ENCODE peak calls at places on chromosomes 5 and 9, in six cellular contexts. D, W, V, X, F and G are unnamed samples.

GRCh38 chr5:176172246-176172645 is 66.0 kb upstream of the SIMC1 start:
- DNase-seq in D (no peak), W (no peak), V (no peak), X (no peak), F (no peak), G (no peak)

GRCh38 chr9:130949188-130950038 is 10.4 kb upstream of the FIBCD1 start:
- DNase-seq in D (no peak), W (no peak), V (peak), X (no peak), F (no peak), G (no peak)

GRCh38 chr9:36037580-36038169 is 962 bp downstream of the RECK start:
- DNase-seq in D (no peak), W (no peak), V (peak), X (peak), F (no peak), G (no peak)

GRCh38 chr5:18305288-18305899 is 671.1 kb downstream of the TAF11L14 start:
- DNase-seq in D (peak), W (no peak), V (peak), X (no peak), F (no peak), G (no peak)

GRCh38 chr9:108469654-108470053 is 386.1 kb downstream of the ACTL7B start:
- DNase-seq in D (no peak), W (no peak), V (no peak), X (no peak), F (no peak), G (peak)

GRCh38 chr5:58357121-58357520 is 102.8 kb downstream of the PLK2 start:
- DNase-seq in D (no peak), W (no peak), V (no peak), X (no peak), F (no peak), G (no peak)

GRCh38 chr5:57725628-57726504 is 243.3 kb upstream of the ACTBL2 start:
- DNase-seq in D (no peak), W (no peak), V (no peak), X (no peak), F (no peak), G (no peak)

GRCh38 chr5:124180523-124181461 is 565.6 kb downstream of the ZNF608 start:
- DNase-seq in D (no peak), W (no peak), V (peak), X (no peak), F (no peak), G (peak)

GRCh38 chr9:31347082-31347617 is 1037.3 kb upstream of the ACO1 start:
- DNase-seq in D (no peak), W (no peak), V (no peak), X (no peak), F (peak), G (no peak)

GRCh38 chr9:133608382-133608781 is 807 bp downstream of the FAM163B start:
- DNase-seq in D (no peak), W (no peak), V (no peak), X (no peak), F (no peak), G (no peak)

GRCh38 chr5:41748631-41749030 is 121.6 kb downstream of the OXCT1 start:
- DNase-seq in D (no peak), W (no peak), V (no peak), X (no peak), F (peak), G (no peak)

GRCh38 chr9:18463991-18464390 is 10.0 kb upstream of the ADAMTSL1 start:
- DNase-seq in D (no peak), W (no peak), V (no peak), X (no peak), F (peak), G (no peak)

GRCh38 chr5:137646761-137647160 is 89.1 kb downstream of the KLHL3 start:
- DNase-seq in D (no peak), W (no peak), V (no peak), X (peak), F (no peak), G (no peak)

GRCh38 chr9:14313378-14313940 is 482 bp downstream of the NFIB start:
- DNase-seq in D (peak), W (peak), V (peak), X (peak), F (no peak), G (no peak)

GRCh38 chr5:152405145-152405544 is at the start of gene NMUR2:
- DNase-seq in D (peak), W (no peak), V (peak), X (no peak), F (no peak), G (no peak)

GRCh38 chr5:43041669-43042175 is 1.6 kb upstream of the ANXA2R start:
- DNase-seq in D (peak), W (peak), V (peak), X (peak), F (no peak), G (no peak)

GRCh38 chr9:70625078-70625477 is 210.6 kb upstream of the KLF9 start:
- DNase-seq in D (no peak), W (no peak), V (no peak), X (no peak), F (no peak), G (no peak)

GRCh38 chr5:163731256-163731655 is 225.8 kb downstream of the MAT2B start:
- DNase-seq in D (no peak), W (no peak), V (no peak), X (no peak), F (no peak), G (no peak)

GRCh38 chr9:14435871-14436270 is 121.9 kb upstream of the NFIB start:
- DNase-seq in D (no peak), W (no peak), V (no peak), X (no peak), F (no peak), G (no peak)

GRCh38 chr5:135737701-135738563 is 96.5 kb upstream of the SLC25A48 start:
- DNase-seq in D (peak), W (no peak), V (no peak), X (peak), F (no peak), G (no peak)

GRCh38 chr5:2719332-2719731 is 32.1 kb downstream of the IRX2 start:
- DNase-seq in D (no peak), W (no peak), V (no peak), X (no peak), F (no peak), G (no peak)

GRCh38 chr9:97906236-97906831 is 16.0 kb downstream of the TRMO start:
- DNase-seq in D (no peak), W (no peak), V (no peak), X (no peak), F (no peak), G (no peak)

GRCh38 chr9:15018238-15018637 is 108.0 kb upstream of the FREM1 start:
- DNase-seq in D (no peak), W (no peak), V (peak), X (no peak), F (no peak), G (no peak)

GRCh38 chr5:68433921-68434879 is 218.6 kb downstream of the PIK3R1 start:
- DNase-seq in D (no peak), W (peak), V (peak), X (peak), F (peak), G (peak)

GRCh38 chr5:57503433-57503832 is 20.8 kb upstream of the ACTBL2 start:
- DNase-seq in D (no peak), W (no peak), V (no peak), X (no peak), F (no peak), G (peak)

GRCh38 chr5:171115519-171115918 is 193.5 kb upstream of the TLX3 start:
- DNase-seq in D (no peak), W (no peak), V (no peak), X (no peak), F (no peak), G (no peak)

GRCh38 chr5:57386958-57387357 is 95.7 kb downstream of the ACTBL2 start:
- DNase-seq in D (peak), W (no peak), V (peak), X (no peak), F (no peak), G (peak)

GRCh38 chr9:134399435-134400056 is 73.3 kb downstream of the RXRA start:
- DNase-seq in D (no peak), W (no peak), V (no peak), X (no peak), F (no peak), G (no peak)

GRCh38 chr5:131252824-131253171 is 11.1 kb upstream of the CDC42SE2 start:
- DNase-seq in D (no peak), W (peak), V (no peak), X (peak), F (no peak), G (no peak)

GRCh38 chr5:91020065-91020800 is 362.9 kb downstream of the ARRDC3 start:
- DNase-seq in D (peak), W (no peak), V (no peak), X (no peak), F (peak), G (no peak)

GRCh38 chr5:170503970-170504525 is at the start of gene KCNIP1:
- DNase-seq in D (peak), W (no peak), V (peak), X (no peak), F (no peak), G (no peak)

GRCh38 chr5:148005788-148006520 is 57.8 kb upstream of the SPINK5 start:
- DNase-seq in D (no peak), W (no peak), V (no peak), X (no peak), F (no peak), G (no peak)

GRCh38 chr5:92641031-92641962 is 939.7 kb downstream of the NR2F1-AS1 start:
- DNase-seq in D (peak), W (peak), V (peak), X (no peak), F (peak), G (peak)

GRCh38 chr9:92589918-92590317 is 54.1 kb upstream of the ECM2 start:
- DNase-seq in D (no peak), W (no peak), V (no peak), X (no peak), F (no peak), G (no peak)

GRCh38 chr5:172096184-172096941 is 89.9 kb upstream of the FBXW11 start:
- DNase-seq in D (no peak), W (no peak), V (no peak), X (no peak), F (no peak), G (no peak)

GRCh38 chr5:96220610-96221390 is 212.2 kb downstream of the PCSK1 start:
- DNase-seq in D (no peak), W (no peak), V (no peak), X (no peak), F (peak), G (no peak)

GRCh38 chr5:56640763-56641406 is 174.5 kb upstream of the MAP3K1 start:
- DNase-seq in D (no peak), W (peak), V (no peak), X (no peak), F (no peak), G (no peak)

GRCh38 chr5:169545762-169546161 is 37.8 kb upstream of the SPDL1 start:
- DNase-seq in D (no peak), W (no peak), V (no peak), X (no peak), F (peak), G (no peak)

GRCh38 chr9:129312731-129313130 is 134.7 kb upstream of the IER5L start:
- DNase-seq in D (no peak), W (peak), V (no peak), X (peak), F (no peak), G (no peak)

GRCh38 chr9:127099664-127100063 is 22.8 kb downstream of the ANGPTL2 start:
- DNase-seq in D (no peak), W (no peak), V (no peak), X (no peak), F (no peak), G (no peak)

GRCh38 chr9:127102176-127102575 is 20.3 kb downstream of the ANGPTL2 start:
- DNase-seq in D (no peak), W (no peak), V (no peak), X (no peak), F (no peak), G (no peak)

GRCh38 chr9:127105805-127106492 is 16.5 kb downstream of the ANGPTL2 start:
- DNase-seq in D (no peak), W (no peak), V (no peak), X (no peak), F (no peak), G (no peak)

GRCh38 chr9:127104465-127105311 is 17.7 kb downstream of the ANGPTL2 start:
- DNase-seq in D (peak), W (no peak), V (no peak), X (no peak), F (no peak), G (no peak)

DNA sequence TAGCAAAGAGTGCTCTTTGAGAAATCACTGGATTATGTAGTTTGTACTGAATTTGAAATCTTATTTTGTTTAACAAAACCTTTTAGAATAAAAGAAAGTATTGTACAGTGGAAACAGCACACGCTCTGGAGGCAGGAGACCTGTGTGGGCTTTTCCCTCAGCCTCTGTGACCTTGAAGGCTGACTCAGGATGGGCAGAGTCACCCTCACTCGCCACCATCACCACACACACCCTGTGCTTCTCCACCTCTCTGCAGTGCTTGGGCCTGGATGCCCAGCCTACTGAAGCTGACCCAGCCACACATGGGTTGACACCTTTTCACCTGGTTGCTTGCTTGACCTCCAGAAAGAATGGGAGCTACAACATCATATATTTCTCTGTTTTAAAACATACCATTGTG is 19.6 kb downstream of the ANGPTL2 start:
- DNase-seq in D (no peak), W (no peak), V (no peak), X (no peak), F (no peak), G (no peak)
- TF ChIP-seq CTCF in D (no peak), W (no peak), V (no peak), X (no peak), F (no peak), G (no peak)

GRCh38 chr5:16674750-16675149 is 58.0 kb upstream of the RETREG1 start:
- DNase-seq in D (no peak), W (no peak), V (no peak), X (no peak), F (no peak), G (no peak)
- H3K4me3 ChIP-seq in D (no peak), W (no peak), V (no peak), X (no peak), F (no peak), G (no peak)

GRCh38 chr5:132905938-132906337 is 32.5 kb downstream of the LEAP2 start:
- DNase-seq in D (no peak), W (no peak), V (peak), X (no peak), F (no peak), G (no peak)
- TF ChIP-seq CTCF in D (no peak), W (peak), V (no peak), X (no peak), F (no peak), G (no peak)

DNA sequence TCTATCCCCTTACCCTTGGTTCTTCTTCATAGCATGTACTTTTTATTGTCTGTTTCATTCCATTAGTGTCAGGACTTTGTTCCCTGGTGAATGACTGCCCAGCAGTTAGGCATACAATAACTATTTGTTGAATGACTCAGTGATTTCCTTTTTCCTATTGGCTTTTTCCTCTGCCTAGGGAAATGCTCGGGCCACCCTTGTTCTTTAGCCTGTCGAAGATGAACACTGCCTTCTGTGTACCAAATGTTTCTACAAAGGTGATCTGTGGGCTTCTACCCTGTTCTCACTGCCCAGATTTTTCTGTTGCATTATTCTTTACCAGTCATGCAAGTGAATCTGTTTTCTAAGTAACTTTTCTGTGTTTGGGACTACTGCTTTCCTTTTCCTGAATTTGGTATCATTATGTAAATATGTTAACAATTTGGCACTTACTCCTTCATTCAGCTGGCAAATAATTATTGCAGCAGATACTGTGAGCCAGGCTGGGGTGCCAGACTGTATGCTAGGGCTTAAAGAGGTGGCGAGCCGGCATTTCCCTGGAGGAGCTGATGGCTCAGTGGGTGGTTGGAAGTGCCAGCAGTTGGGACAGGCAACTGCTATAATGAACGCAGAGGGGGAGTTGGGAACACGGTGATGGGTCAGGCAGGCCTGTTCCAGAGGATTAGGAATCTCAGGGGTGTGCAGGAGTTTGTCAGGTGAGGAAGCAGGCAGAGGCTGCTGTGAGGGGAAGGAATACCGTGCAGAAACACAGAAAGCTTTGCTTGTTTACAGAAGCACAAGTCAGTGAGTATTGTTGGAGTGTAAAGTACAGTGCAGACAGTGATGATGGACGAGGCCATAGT is 30.6 kb downstream of the KDM4C start:
- DNase-seq in D (no peak), W (no peak), V (peak), X (no peak), F (peak), G (no peak)
- H3K4me3 ChIP-seq in D (no peak), W (no peak), V (no peak), X (no peak), F (no peak), G (no peak)

GRCh38 chr9:137028281-137029057 is 432 bp upstream of the ABCA2 start:
- DNase-seq in D (peak), W (peak), V (peak), X (no peak), F (no peak), G (no peak)
- TF ChIP-seq CTCF in D (peak), W (peak), V (peak), X (no peak), F (peak), G (peak)